ENCODE peak calls at places on chromosome 18, in five cellular contexts. One of them, this sample, is unnamed.

GRCh38 chr18:58256316-58257080 is 212.5 kb downstream of the NEDD4L start:
- DNase-seq in stimulated activated CD4-positive, alpha-beta T cell treated with anti-CD3 and anti-CD28 coated beads, Interleukin-12 subunit alpha, Interleukin-12 subunit beta, amount 100 ng/mL, for 48 hours: no peak
- DNase-seq in effector memory CD8-positive, alpha-beta T cell: no peak
- DNase-seq in CD8-positive, alpha-beta T cell: no peak
- DNase-seq in colonic mucosa: no peak
- DNase-seq in this sample: no peak

GRCh38 chr18:49335677-49336076 is 124.8 kb downstream of the DYM start:
- DNase-seq in stimulated activated CD4-positive, alpha-beta T cell treated with anti-CD3 and anti-CD28 coated beads, Interleukin-12 subunit alpha, Interleukin-12 subunit beta, amount 100 ng/mL, for 48 hours: no peak
- DNase-seq in effector memory CD8-positive, alpha-beta T cell: no peak
- DNase-seq in CD8-positive, alpha-beta T cell: no peak
- DNase-seq in colonic mucosa: no peak
- DNase-seq in this sample: no peak

GRCh38 chr18:55875330-55875933 is 287.4 kb upstream of the TCF4 start:
- DNase-seq in stimulated activated CD4-positive, alpha-beta T cell treated with anti-CD3 and anti-CD28 coated beads, Interleukin-12 subunit alpha, Interleukin-12 subunit beta, amount 100 ng/mL, for 48 hours: no peak
- DNase-seq in effector memory CD8-positive, alpha-beta T cell: no peak
- DNase-seq in CD8-positive, alpha-beta T cell: no peak
- DNase-seq in colonic mucosa: no peak
- DNase-seq in this sample: no peak

GRCh38 chr18:74457743-74458465 is 796 bp upstream of the DIPK1C start:
- DNase-seq in stimulated activated CD4-positive, alpha-beta T cell treated with anti-CD3 and anti-CD28 coated beads, Interleukin-12 subunit alpha, Interleukin-12 subunit beta, amount 100 ng/mL, for 48 hours: no peak
- DNase-seq in effector memory CD8-positive, alpha-beta T cell: no peak
- DNase-seq in CD8-positive, alpha-beta T cell: no peak
- DNase-seq in colonic mucosa: no peak
- DNase-seq in this sample: no peak

GRCh38 chr18:49585781-49586663 is 24.2 kb downstream of the LIPG start:
- DNase-seq in stimulated activated CD4-positive, alpha-beta T cell treated with anti-CD3 and anti-CD28 coated beads, Interleukin-12 subunit alpha, Interleukin-12 subunit beta, amount 100 ng/mL, for 48 hours: no peak
- DNase-seq in effector memory CD8-positive, alpha-beta T cell: no peak
- DNase-seq in CD8-positive, alpha-beta T cell: no peak
- DNase-seq in colonic mucosa: no peak
- DNase-seq in this sample: no peak

GRCh38 chr18:34550902-34551301 is 159.2 kb upstream of the DTNA start:
- DNase-seq in stimulated activated CD4-positive, alpha-beta T cell treated with anti-CD3 and anti-CD28 coated beads, Interleukin-12 subunit alpha, Interleukin-12 subunit beta, amount 100 ng/mL, for 48 hours: no peak
- DNase-seq in effector memory CD8-positive, alpha-beta T cell: no peak
- DNase-seq in CD8-positive, alpha-beta T cell: no peak
- DNase-seq in colonic mucosa: no peak
- DNase-seq in this sample: no peak

GRCh38 chr18:59536181-59536580 is 161.0 kb downstream of the CCBE1 start:
- DNase-seq in stimulated activated CD4-positive, alpha-beta T cell treated with anti-CD3 and anti-CD28 coated beads, Interleukin-12 subunit alpha, Interleukin-12 subunit beta, amount 100 ng/mL, for 48 hours: no peak
- DNase-seq in effector memory CD8-positive, alpha-beta T cell: no peak
- DNase-seq in CD8-positive, alpha-beta T cell: no peak
- DNase-seq in colonic mucosa: no peak
- DNase-seq in this sample: no peak

GRCh38 chr18:12049983-12050811 is 43.4 kb upstream of the ANKRD62 start:
- DNase-seq in stimulated activated CD4-positive, alpha-beta T cell treated with anti-CD3 and anti-CD28 coated beads, Interleukin-12 subunit alpha, Interleukin-12 subunit beta, amount 100 ng/mL, for 48 hours: no peak
- DNase-seq in effector memory CD8-positive, alpha-beta T cell: no peak
- DNase-seq in CD8-positive, alpha-beta T cell: no peak
- DNase-seq in colonic mucosa: no peak
- DNase-seq in this sample: no peak

GRCh38 chr18:21242141-21243040 is at the start of gene GREB1L:
- DNase-seq in stimulated activated CD4-positive, alpha-beta T cell treated with anti-CD3 and anti-CD28 coated beads, Interleukin-12 subunit alpha, Interleukin-12 subunit beta, amount 100 ng/mL, for 48 hours: peak; percentile 14
- DNase-seq in effector memory CD8-positive, alpha-beta T cell: no peak
- DNase-seq in CD8-positive, alpha-beta T cell: no peak
- DNase-seq in colonic mucosa: peak; percentile 34
- DNase-seq in this sample: no peak

GRCh38 chr18:25298853-25299274 is 53.1 kb downstream of the ZNF521 start:
- DNase-seq in stimulated activated CD4-positive, alpha-beta T cell treated with anti-CD3 and anti-CD28 coated beads, Interleukin-12 subunit alpha, Interleukin-12 subunit beta, amount 100 ng/mL, for 48 hours: no peak
- DNase-seq in effector memory CD8-positive, alpha-beta T cell: no peak
- DNase-seq in CD8-positive, alpha-beta T cell: no peak
- DNase-seq in colonic mucosa: no peak
- DNase-seq in this sample: no peak

GRCh38 chr18:8699948-8700347 is 5.4 kb upstream of the MTCL1 start:
- DNase-seq in stimulated activated CD4-positive, alpha-beta T cell treated with anti-CD3 and anti-CD28 coated beads, Interleukin-12 subunit alpha, Interleukin-12 subunit beta, amount 100 ng/mL, for 48 hours: no peak
- DNase-seq in effector memory CD8-positive, alpha-beta T cell: no peak
- DNase-seq in CD8-positive, alpha-beta T cell: no peak
- DNase-seq in colonic mucosa: no peak
- DNase-seq in this sample: no peak

GRCh38 chr18:35143615-35144596 is 96.9 kb upstream of the ZNF397 start:
- DNase-seq in stimulated activated CD4-positive, alpha-beta T cell treated with anti-CD3 and anti-CD28 coated beads, Interleukin-12 subunit alpha, Interleukin-12 subunit beta, amount 100 ng/mL, for 48 hours: peak; percentile 16
- DNase-seq in effector memory CD8-positive, alpha-beta T cell: peak; percentile 22
- DNase-seq in CD8-positive, alpha-beta T cell: no peak
- DNase-seq in colonic mucosa: peak; percentile 64
- DNase-seq in this sample: peak; percentile 1

GRCh38 chr18:50631831-50632285 is 72.0 kb downstream of the MAPK4 start:
- DNase-seq in stimulated activated CD4-positive, alpha-beta T cell treated with anti-CD3 and anti-CD28 coated beads, Interleukin-12 subunit alpha, Interleukin-12 subunit beta, amount 100 ng/mL, for 48 hours: no peak
- DNase-seq in effector memory CD8-positive, alpha-beta T cell: no peak
- DNase-seq in CD8-positive, alpha-beta T cell: no peak
- DNase-seq in colonic mucosa: no peak
- DNase-seq in this sample: no peak

GRCh38 chr18:68778280-68778875 is 19.5 kb upstream of the CCDC102B start:
- DNase-seq in stimulated activated CD4-positive, alpha-beta T cell treated with anti-CD3 and anti-CD28 coated beads, Interleukin-12 subunit alpha, Interleukin-12 subunit beta, amount 100 ng/mL, for 48 hours: no peak
- DNase-seq in effector memory CD8-positive, alpha-beta T cell: no peak
- DNase-seq in CD8-positive, alpha-beta T cell: no peak
- DNase-seq in colonic mucosa: no peak
- DNase-seq in this sample: no peak

This sample was measured in KG1.